ENCODE peak calls at places on chromosomes 13 and 19, in nine cellular contexts. A is activated CD4-positive, alpha-beta T cell treated with anti-CD3 and anti-CD28 coated beads, Interleukin-2, amount 10 ng/mL, durations not matched to agents 7 days and 5 days; V is C1 segment of cervical spinal cord; T is kidney; E is progenitor cell of endocrine pancreas; H is suprapubic skin; L is KG1; F is activated effector memory CD4-positive, alpha-beta T cell treated with anti-CD3 and anti-CD28 coated beads, Interleukin-2, amount 50 U/mL, for 16 hours; D is myocyte. U is an unnamed sample.

GRCh38 chr19:43507880-43508279 is 3.3 kb upstream of the PHLDB3 start:
- DNase-seq in V (no peak), A (no peak), L (no peak), F (no peak), T (no peak), H (no peak), D (no peak), E (no peak), U (no peak)

GRCh38 chr19:5934779-5935472 is 20.9 kb downstream of the CAPS start:
- DNase-seq in A (no peak), H (no peak), L (no peak), F (no peak), T (no peak), D (no peak), V (no peak), E (no peak), U (no peak)

GRCh38 chr19:33804021-33804799 is 7.5 kb downstream of the KCTD15 start:
- DNase-seq in V (peak; percentile 18), F (no peak), D (peak; percentile 31), A (no peak), T (peak; percentile 79), E (no peak), L (no peak), H (no peak), U (no peak)

GRCh38 chr13:40026741-40027140 is 371.3 kb downstream of the COG6 start:
- DNase-seq in H (no peak), F (peak; percentile 80), D (no peak), A (peak; percentile 24), L (no peak), V (no peak), E (no peak), T (no peak), U (no peak)

GRCh38 chr13:30027569-30028455 is 177.4 kb upstream of the UBL3 start:
- DNase-seq in D (no peak), F (no peak), T (no peak), L (no peak), V (no peak), E (no peak), A (no peak), H (no peak), U (no peak)

GRCh38 chr13:48808689-48809088 is 155.0 kb downstream of the CYSLTR2 start:
- DNase-seq in D (peak; percentile 34), V (no peak), H (no peak), F (no peak), T (no peak), E (no peak), A (no peak), L (no peak), U (no peak)

GRCh38 chr13:83215627-83216026 is 666.6 kb downstream of the SLITRK1 start:
- DNase-seq in D (peak; percentile 49), F (no peak), A (no peak), L (no peak), V (no peak), E (no peak), H (no peak), T (no peak), U (no peak)

GRCh38 chr19:45050036-45050435 is 11.2 kb downstream of the CLASRP start:
- DNase-seq in A (no peak), E (no peak), F (no peak), V (no peak), L (no peak), H (no peak), D (peak; percentile 89), T (no peak), U (no peak)

GRCh38 chr13:75871059-75871458 is 234.9 kb downstream of the LMO7 start:
- DNase-seq in D (no peak), E (no peak), T (no peak), V (no peak), F (no peak), A (no peak), L (no peak), H (no peak), U (no peak)

GRCh38 chr13:39159393-39159792 is 121.1 kb downstream of the NHLRC3 start:
- DNase-seq in A (no peak), V (no peak), L (no peak), T (no peak), E (no peak), F (no peak), H (no peak), D (no peak), U (no peak)

GRCh38 chr13:97068146-97068545 is 73.9 kb upstream of the OXGR1 start:
- DNase-seq in H (no peak), F (no peak), A (no peak), E (no peak), T (no peak), D (no peak), V (no peak), L (no peak), U (no peak)

GRCh38 chr13:95301135-95301946 is at the start of gene ABCC4:
- DNase-seq in V (peak; percentile 54), L (peak; percentile 7), D (peak; percentile 87), A (peak; percentile 53), E (peak; percentile 47), H (no peak), T (peak; percentile 91), F (peak; percentile 84), U (peak; percentile 89)

GRCh38 chr19:6979341-6979740 is 41.9 kb downstream of the MBD3L2B start:
- DNase-seq in E (no peak), D (no peak), T (no peak), A (no peak), F (no peak), H (no peak), V (no peak), L (no peak), U (no peak)

GRCh38 chr19:52270266-52270885 is 989 bp downstream of the ZNF766 start:
- DNase-seq in F (no peak), E (no peak), T (no peak), D (peak; percentile 34), A (peak; percentile 27), L (no peak), H (no peak), V (no peak), U (no peak)

GRCh38 chr13:36323951-36324566 is 22.1 kb downstream of the SPART start:
- DNase-seq in L (no peak), D (peak; percentile 87), F (no peak), A (no peak), H (no peak), V (no peak), T (no peak), E (no peak), U (no peak)

GRCh38 chr13:23790591-23791170 is 98.5 kb downstream of the MIPEP start:
- DNase-seq in E (no peak), A (no peak), D (peak; percentile 93), T (no peak), F (no peak), H (no peak), V (no peak), L (no peak), U (no peak)

GRCh38 chr19:53782698-53783097 is 41.4 kb downstream of the NLRP12 start:
- DNase-seq in F (no peak), D (no peak), H (no peak), L (no peak), A (no peak), E (no peak), T (no peak), V (no peak), U (no peak)

GRCh38 chr13:82480415-82480814 is 1401.9 kb downstream of the SLITRK1 start:
- DNase-seq in F (no peak), D (no peak), H (no peak), E (no peak), L (no peak), V (no peak), A (no peak), T (no peak), U (no peak)

GRCh38 chr19:5338661-5339469 is 1.7 kb downstream of the PTPRS start:
- DNase-seq in F (no peak), T (no peak), D (no peak), H (no peak), E (no peak), V (peak; percentile 31), L (no peak), A (no peak), U (no peak)

GRCh38 chr13:49053215-49053614 is 77.5 kb downstream of the FNDC3A start:
- DNase-seq in E (no peak), D (no peak), V (no peak), H (no peak), T (no peak), L (no peak), F (no peak), A (no peak), U (no peak)

GRCh38 chr19:46745521-46746280 is at the start of gene FKRP:
- DNase-seq in A (peak; percentile 32), L (no peak), T (peak; percentile 79), D (peak; percentile 39), F (peak; percentile 81), E (no peak), V (peak; percentile 59), H (no peak), U (no peak)

U was measured in posterior vena cava.